ENCODE peak calls at places on chromosomes 16 and 17, in five cellular contexts. One of them, this sample, is unnamed.

GRCh38 chr17:32917842-32918241 is 10.1 kb upstream of the TMEM98 start:
- DNase-seq in psoas muscle: no peak
- DNase-seq in fibroblast of lung: no peak
- DNase-seq in kidney epithelial cell: no peak
- DNase-seq in astrocyte: no peak
- DNase-seq in this sample: no peak

GRCh38 chr16:11402051-11402744 is 56.9 kb downstream of the RMI2 start:
- DNase-seq in astrocyte: no peak
- DNase-seq in fibroblast of lung: no peak
- DNase-seq in psoas muscle: no peak
- DNase-seq in kidney epithelial cell: no peak
- DNase-seq in this sample: no peak

GRCh38 chr16:86930663-86931062 is 352.3 kb downstream of the FOXL1 start:
- DNase-seq in astrocyte: no peak
- DNase-seq in fibroblast of lung: no peak
- DNase-seq in kidney epithelial cell: no peak
- DNase-seq in psoas muscle: no peak
- DNase-seq in this sample: no peak

GRCh38 chr16:28822520-28823290 is at the start of gene ATXN2L:
- DNase-seq in astrocyte: peak; percentile 94
- DNase-seq in psoas muscle: peak; percentile 97
- DNase-seq in fibroblast of lung: peak; percentile 97
- DNase-seq in kidney epithelial cell: peak; percentile 63
- DNase-seq in this sample: peak; percentile 97

GRCh38 chr16:30555848-30556473 is 2.2 kb downstream of the ZNF764 start:
- DNase-seq in psoas muscle: peak; percentile 36
- DNase-seq in kidney epithelial cell: no peak
- DNase-seq in fibroblast of lung: no peak
- DNase-seq in astrocyte: no peak
- DNase-seq in this sample: no peak

GRCh38 chr16:70685061-70685937 is 554 bp downstream of the MTSS2 start:
- DNase-seq in kidney epithelial cell: no peak
- DNase-seq in fibroblast of lung: no peak
- DNase-seq in psoas muscle: peak; percentile 37
- DNase-seq in astrocyte: no peak
- DNase-seq in this sample: no peak

GRCh38 chr17:78852709-78853111 is 12.1 kb upstream of the USP36 start:
- DNase-seq in psoas muscle: no peak
- DNase-seq in astrocyte: no peak
- DNase-seq in kidney epithelial cell: no peak
- DNase-seq in fibroblast of lung: peak; percentile 81
- DNase-seq in this sample: no peak

GRCh38 chr17:45040459-45040858 is 11.0 kb downstream of the DCAKD start:
- DNase-seq in kidney epithelial cell: no peak
- DNase-seq in fibroblast of lung: no peak
- DNase-seq in psoas muscle: no peak
- DNase-seq in astrocyte: no peak
- DNase-seq in this sample: no peak

GRCh38 chr17:6700948-6701307 is 12.2 kb downstream of the SLC13A5 start:
- DNase-seq in astrocyte: no peak
- DNase-seq in psoas muscle: no peak
- DNase-seq in fibroblast of lung: no peak
- DNase-seq in kidney epithelial cell: no peak
- DNase-seq in this sample: no peak

GRCh38 chr16:28192811-28193529 is 18.8 kb downstream of the XPO6 start:
- DNase-seq in fibroblast of lung: no peak
- DNase-seq in psoas muscle: no peak
- DNase-seq in kidney epithelial cell: no peak
- DNase-seq in astrocyte: no peak
- DNase-seq in this sample: no peak

GRCh38 chr17:21677126-21677910 is 15.0 kb upstream of the KCNJ18 start:
- DNase-seq in kidney epithelial cell: no peak
- DNase-seq in psoas muscle: no peak
- DNase-seq in astrocyte: no peak
- DNase-seq in fibroblast of lung: no peak
- DNase-seq in this sample: no peak

GRCh38 chr16:1470543-1471251 is 4.1 kb downstream of the CLCN7 start:
- DNase-seq in psoas muscle: no peak
- DNase-seq in kidney epithelial cell: peak; percentile 23
- DNase-seq in fibroblast of lung: no peak
- DNase-seq in astrocyte: peak; percentile 44
- DNase-seq in this sample: peak; percentile 22

GRCh38 chr16:82629441-82630027 is 2.8 kb downstream of the CDH13 start:
- DNase-seq in psoas muscle: no peak
- DNase-seq in astrocyte: peak; percentile 91
- DNase-seq in kidney epithelial cell: peak; percentile 44
- DNase-seq in fibroblast of lung: peak; percentile 49
- DNase-seq in this sample: peak; percentile 87

GRCh38 chr17:40582328-40582901 is 17.1 kb upstream of the CCR7 start:
- DNase-seq in fibroblast of lung: no peak
- DNase-seq in kidney epithelial cell: no peak
- DNase-seq in psoas muscle: peak; percentile 48
- DNase-seq in astrocyte: no peak
- DNase-seq in this sample: no peak

GRCh38 chr17:83056583-83057396 is 22.6 kb upstream of the METRNL start:
- DNase-seq in psoas muscle: no peak
- DNase-seq in astrocyte: no peak
- DNase-seq in fibroblast of lung: no peak
- DNase-seq in kidney epithelial cell: no peak
- DNase-seq in this sample: peak; percentile 34

GRCh38 chr16:82042841-82043240 is 7.8 kb downstream of the HSD17B2 start:
- DNase-seq in fibroblast of lung: no peak
- DNase-seq in kidney epithelial cell: no peak
- DNase-seq in psoas muscle: no peak
- DNase-seq in astrocyte: peak; percentile 66
- DNase-seq in this sample: peak; percentile 55

GRCh38 chr17:9367186-9367585 is 208.4 kb downstream of the STX8 start:
- DNase-seq in kidney epithelial cell: no peak
- DNase-seq in fibroblast of lung: no peak
- DNase-seq in psoas muscle: no peak
- DNase-seq in astrocyte: no peak
- DNase-seq in this sample: no peak

GRCh38 chr16:79768594-79768993 is 168.1 kb upstream of the MAF start:
- DNase-seq in psoas muscle: no peak
- DNase-seq in kidney epithelial cell: no peak
- DNase-seq in astrocyte: no peak
- DNase-seq in fibroblast of lung: no peak
- DNase-seq in this sample: no peak

GRCh38 chr17:45775576-45776011 is 8.5 kb upstream of the CRHR1 start:
- DNase-seq in psoas muscle: peak; percentile 32
- DNase-seq in astrocyte: no peak
- DNase-seq in fibroblast of lung: no peak
- DNase-seq in kidney epithelial cell: no peak
- DNase-seq in this sample: peak; percentile 12

GRCh38 chr16:21565816-21566669 is 33.3 kb upstream of the METTL9 start:
- DNase-seq in psoas muscle: no peak
- DNase-seq in fibroblast of lung: no peak
- DNase-seq in kidney epithelial cell: no peak
- DNase-seq in astrocyte: no peak
- DNase-seq in this sample: no peak

GRCh38 chr17:21573961-21574610 is 118.2 kb upstream of the KCNJ18 start:
- DNase-seq in kidney epithelial cell: peak; percentile 14
- DNase-seq in astrocyte: no peak
- DNase-seq in fibroblast of lung: peak; percentile 85
- DNase-seq in psoas muscle: peak; percentile 65
- DNase-seq in this sample: peak; percentile 63

GRCh38 chr17:80212962-80213650 is 7.0 kb downstream of the SGSH start:
- DNase-seq in fibroblast of lung: no peak
- DNase-seq in kidney epithelial cell: no peak
- DNase-seq in psoas muscle: no peak
- DNase-seq in astrocyte: no peak
- DNase-seq in this sample: no peak

GRCh38 chr16:84785843-84786538 is 33.8 kb upstream of the CRISPLD2 start:
- DNase-seq in kidney epithelial cell: peak; percentile 12
- DNase-seq in fibroblast of lung: peak; percentile 85
- DNase-seq in astrocyte: peak; percentile 63
- DNase-seq in psoas muscle: no peak
- DNase-seq in this sample: peak; percentile 43

GRCh38 chr17:82822281-82822680 is 17.5 kb downstream of the ZNF750 start:
- DNase-seq in astrocyte: no peak
- DNase-seq in psoas muscle: no peak
- DNase-seq in fibroblast of lung: no peak
- DNase-seq in kidney epithelial cell: no peak
- DNase-seq in this sample: no peak

GRCh38 chr17:46742539-46743270 is 75.8 kb downstream of the WNT3 start:
- DNase-seq in astrocyte: peak; percentile 79
- DNase-seq in kidney epithelial cell: peak; percentile 72
- DNase-seq in psoas muscle: no peak
- DNase-seq in fibroblast of lung: peak; percentile 88
- DNase-seq in this sample: peak; percentile 82

GRCh38 chr16:8583712-8584111 is 6.6 kb downstream of the TMEM114 start:
- DNase-seq in astrocyte: no peak
- DNase-seq in kidney epithelial cell: no peak
- DNase-seq in fibroblast of lung: no peak
- DNase-seq in psoas muscle: no peak
- DNase-seq in this sample: no peak

GRCh38 chr16:85151603-85152413 is 39.5 kb upstream of the CIBAR2 start:
- DNase-seq in psoas muscle: peak; percentile 80
- DNase-seq in kidney epithelial cell: no peak
- DNase-seq in fibroblast of lung: peak; percentile 84
- DNase-seq in astrocyte: peak; percentile 69
- DNase-seq in this sample: peak; percentile 86

GRCh38 chr17:31738488-31738887 is 120.6 kb downstream of the COPRS start:
- DNase-seq in kidney epithelial cell: no peak
- DNase-seq in astrocyte: no peak
- DNase-seq in psoas muscle: no peak
- DNase-seq in fibroblast of lung: no peak
- DNase-seq in this sample: no peak

GRCh38 chr17:68161644-68162428 is 86.0 kb upstream of the AMZ2 start:
- DNase-seq in kidney epithelial cell: no peak
- DNase-seq in psoas muscle: no peak
- DNase-seq in astrocyte: no peak
- DNase-seq in fibroblast of lung: no peak
- DNase-seq in this sample: no peak

GRCh38 chr16:23753908-23754593 is 775 bp upstream of the CHP2 start:
- DNase-seq in psoas muscle: no peak
- DNase-seq in fibroblast of lung: no peak
- DNase-seq in astrocyte: no peak
- DNase-seq in kidney epithelial cell: no peak
- DNase-seq in this sample: no peak

DNA sequence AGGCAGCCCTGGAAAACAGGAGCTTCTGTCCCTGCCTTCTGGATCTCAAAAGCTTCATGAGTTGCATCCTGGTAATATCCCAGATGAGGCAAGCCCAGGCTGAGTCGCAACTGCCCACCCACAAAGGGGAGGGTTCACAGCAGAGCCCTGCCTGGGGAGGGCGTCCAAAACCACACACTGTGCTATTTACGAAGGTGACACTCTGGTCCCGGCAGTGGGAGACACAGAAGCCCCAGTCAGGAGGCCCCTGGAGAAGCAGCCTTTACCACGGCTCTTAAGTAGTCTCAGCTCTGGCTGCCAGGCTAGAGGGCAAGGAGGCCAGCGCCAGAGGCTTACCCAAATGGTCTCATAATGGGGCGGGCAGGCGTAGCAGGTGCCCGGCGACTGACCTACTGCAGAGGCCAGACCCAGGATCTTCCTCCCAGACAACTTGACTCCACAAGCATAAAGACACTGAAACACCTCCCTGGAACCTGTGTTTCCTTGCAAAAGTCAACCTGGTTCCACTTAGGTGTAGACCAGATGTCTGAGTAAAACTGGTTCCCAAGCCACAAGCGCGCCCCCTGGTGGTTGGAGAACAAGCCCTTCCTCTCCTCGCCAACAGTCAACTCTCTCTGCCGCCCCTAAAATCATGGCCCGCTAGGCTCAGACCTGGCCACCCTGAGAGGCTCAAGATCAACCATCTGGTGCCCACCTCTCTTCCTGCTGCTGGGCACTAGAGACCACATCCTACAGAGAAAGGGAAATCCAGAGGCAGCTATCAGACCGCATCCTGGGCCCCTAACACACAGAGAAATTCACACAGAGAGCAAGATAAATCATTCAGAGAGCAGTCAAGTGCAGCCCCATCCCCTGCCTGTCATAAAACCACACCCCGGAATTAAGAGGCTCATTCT is 5.2 kb downstream of the AXIN2 start:
- DNase-seq in fibroblast of lung: peak; percentile 70
- DNase-seq in kidney epithelial cell: no peak
- DNase-seq in astrocyte: no peak
- DNase-seq in psoas muscle: peak; percentile 81
- DNase-seq in this sample: peak; percentile 73
- H3K4me3 ChIP-seq in fibroblast of lung: no peak overlapping the region
- H3K4me3 ChIP-seq in kidney epithelial cell: peak overlapping the region; percentile 7
- H3K4me3 ChIP-seq in astrocyte: peak overlapping the region; percentile 21
- H3K4me3 ChIP-seq in psoas muscle: no peak overlapping the region
- H3K4me3 ChIP-seq in this sample: peak overlapping the region; percentile 71

DNA sequence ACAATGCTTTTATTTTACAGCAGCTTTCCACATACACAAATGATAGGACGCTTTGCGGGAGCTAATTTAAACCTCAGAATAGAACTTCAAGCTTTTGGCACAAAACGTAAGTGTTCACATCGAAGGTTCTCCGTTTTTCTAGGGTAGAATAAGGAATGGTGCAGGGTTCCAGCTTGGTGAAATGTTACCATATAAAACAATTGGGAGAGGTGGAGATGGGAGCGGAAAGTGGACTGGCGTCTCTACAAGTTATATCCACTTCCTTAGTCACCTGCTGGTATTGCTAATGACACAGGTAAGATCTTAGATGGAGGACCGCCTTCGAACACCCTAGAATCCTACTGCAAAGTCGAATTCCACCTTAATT is 1.7 kb upstream of the NXN start:
- DNase-seq in fibroblast of lung: no peak
- DNase-seq in psoas muscle: no peak
- DNase-seq in kidney epithelial cell: no peak
- DNase-seq in astrocyte: no peak
- DNase-seq in this sample: no peak
- TF ChIP-seq CTCF in fibroblast of lung: no peak
- TF ChIP-seq CTCF in psoas muscle: no peak
- TF ChIP-seq CTCF in kidney epithelial cell: no peak
- TF ChIP-seq CTCF in astrocyte: no peak
- TF ChIP-seq CTCF in this sample: no peak

GRCh38 chr16:75461575-75461974 is 2.9 kb downstream of the TMEM170A start:
- DNase-seq in kidney epithelial cell: no peak
- DNase-seq in astrocyte: no peak
- DNase-seq in fibroblast of lung: no peak
- DNase-seq in psoas muscle: no peak
- DNase-seq in this sample: no peak

GRCh38 chr16:75464130-75464918 is at the start of gene TMEM170A:
- DNase-seq in astrocyte: peak; percentile 94
- DNase-seq in psoas muscle: peak; percentile 100
- DNase-seq in fibroblast of lung: peak; percentile 99
- DNase-seq in kidney epithelial cell: peak; percentile 89
- DNase-seq in this sample: peak; percentile 98

GRCh38 chr16:75459691-75460090 is 4.8 kb downstream of the TMEM170A start:
- DNase-seq in fibroblast of lung: no peak
- DNase-seq in astrocyte: no peak
- DNase-seq in kidney epithelial cell: no peak
- DNase-seq in psoas muscle: no peak
- DNase-seq in this sample: no peak

GRCh38 chr16:75460441-75460840 is 4.0 kb downstream of the TMEM170A start:
- DNase-seq in astrocyte: peak; percentile 6
- DNase-seq in fibroblast of lung: peak; percentile 27
- DNase-seq in psoas muscle: no peak
- DNase-seq in kidney epithelial cell: no peak
- DNase-seq in this sample: peak; percentile 24

GRCh38 chr16:75462804-75463203 is 1.7 kb downstream of the TMEM170A start:
- DNase-seq in astrocyte: no peak
- DNase-seq in kidney epithelial cell: no peak
- DNase-seq in fibroblast of lung: peak; percentile 12
- DNase-seq in psoas muscle: no peak
- DNase-seq in this sample: no peak
- H3K4me3 ChIP-seq in astrocyte: no peak overlapping the region
- H3K4me3 ChIP-seq in kidney epithelial cell: peak overlapping the region; percentile 97
- H3K4me3 ChIP-seq in fibroblast of lung: no peak overlapping the region
- H3K4me3 ChIP-seq in psoas muscle: peak overlapping the region; percentile 86
- H3K4me3 ChIP-seq in this sample: peak overlapping the region; percentile 77

GRCh38 chr17:63754046-63754445 is 12.4 kb upstream of the STRADA start:
- DNase-seq in psoas muscle: no peak
- DNase-seq in fibroblast of lung: no peak
- DNase-seq in astrocyte: no peak
- DNase-seq in kidney epithelial cell: no peak
- DNase-seq in this sample: no peak
- TF ChIP-seq CTCF in psoas muscle: no peak
- TF ChIP-seq CTCF in fibroblast of lung: no peak
- TF ChIP-seq CTCF in astrocyte: no peak
- TF ChIP-seq CTCF in kidney epithelial cell: no peak
- TF ChIP-seq CTCF in this sample: no peak

This sample was measured in AG10803.